ENCODE peak calls at places on chromosomes 12 and 14, in ten cellular contexts. One of them, this sample, is unnamed.

GRCh38 chr12:104737682-104738370 is 220.3 kb downstream of the SLC41A2 start:
- DNase-seq in heart right ventricle: no peak
- DNase-seq in AG04450: no peak
- DNase-seq in brain microvascular endothelial cell: no peak
- DNase-seq in pancreas: no peak
- DNase-seq in mucosa of descending colon: no peak
- DNase-seq in right lobe of liver: no peak
- DNase-seq in thyroid gland: no peak
- DNase-seq in bronchial epithelial cell: no peak
- DNase-seq in neural progenitor cell: peak; percentile 65
- DNase-seq in this sample: no peak

GRCh38 chr14:100640481-100641273 is 53.5 kb upstream of the BEGAIN start:
- DNase-seq in heart right ventricle: no peak
- DNase-seq in AG04450: no peak
- DNase-seq in brain microvascular endothelial cell: peak; percentile 78
- DNase-seq in pancreas: no peak
- DNase-seq in mucosa of descending colon: peak; percentile 59
- DNase-seq in right lobe of liver: no peak
- DNase-seq in thyroid gland: no peak
- DNase-seq in bronchial epithelial cell: no peak
- DNase-seq in neural progenitor cell: no peak
- DNase-seq in this sample: no peak

GRCh38 chr12:98453492-98453891 is 61.9 kb upstream of the TMPO start:
- DNase-seq in heart right ventricle: no peak
- DNase-seq in AG04450: no peak
- DNase-seq in brain microvascular endothelial cell: no peak
- DNase-seq in pancreas: no peak
- DNase-seq in mucosa of descending colon: no peak
- DNase-seq in right lobe of liver: no peak
- DNase-seq in thyroid gland: no peak
- DNase-seq in bronchial epithelial cell: no peak
- DNase-seq in neural progenitor cell: no peak
- DNase-seq in this sample: no peak

GRCh38 chr12:105382771-105383632 is 52.5 kb downstream of the C12orf75 start:
- DNase-seq in heart right ventricle: no peak
- DNase-seq in AG04450: peak; percentile 34
- DNase-seq in brain microvascular endothelial cell: peak; percentile 63
- DNase-seq in pancreas: peak; percentile 21
- DNase-seq in mucosa of descending colon: no peak
- DNase-seq in right lobe of liver: no peak
- DNase-seq in thyroid gland: no peak
- DNase-seq in bronchial epithelial cell: peak; percentile 61
- DNase-seq in neural progenitor cell: peak; percentile 72
- DNase-seq in this sample: peak; percentile 65

GRCh38 chr12:113724703-113725556 is 241.2 kb downstream of the RBM19 start:
- DNase-seq in heart right ventricle: no peak
- DNase-seq in AG04450: no peak
- DNase-seq in brain microvascular endothelial cell: no peak
- DNase-seq in pancreas: no peak
- DNase-seq in mucosa of descending colon: no peak
- DNase-seq in right lobe of liver: no peak
- DNase-seq in thyroid gland: no peak
- DNase-seq in bronchial epithelial cell: no peak
- DNase-seq in neural progenitor cell: no peak
- DNase-seq in this sample: no peak

GRCh38 chr12:591571-592505 is 71.4 kb downstream of the NINJ2 start:
- DNase-seq in heart right ventricle: peak; percentile 89
- DNase-seq in AG04450: no peak
- DNase-seq in brain microvascular endothelial cell: no peak
- DNase-seq in pancreas: peak; percentile 80
- DNase-seq in mucosa of descending colon: no peak
- DNase-seq in right lobe of liver: peak; percentile 65
- DNase-seq in thyroid gland: no peak
- DNase-seq in bronchial epithelial cell: no peak
- DNase-seq in neural progenitor cell: no peak
- DNase-seq in this sample: no peak

GRCh38 chr14:36863271-36863670 is 201.6 kb downstream of the PAX9 start:
- DNase-seq in heart right ventricle: no peak
- DNase-seq in AG04450: no peak
- DNase-seq in brain microvascular endothelial cell: no peak
- DNase-seq in pancreas: no peak
- DNase-seq in mucosa of descending colon: no peak
- DNase-seq in right lobe of liver: no peak
- DNase-seq in thyroid gland: no peak
- DNase-seq in bronchial epithelial cell: no peak
- DNase-seq in neural progenitor cell: no peak
- DNase-seq in this sample: no peak

GRCh38 chr12:10361084-10361483 is 28.8 kb downstream of the KLRK1 start:
- DNase-seq in heart right ventricle: no peak
- DNase-seq in AG04450: no peak
- DNase-seq in brain microvascular endothelial cell: no peak
- DNase-seq in pancreas: no peak
- DNase-seq in mucosa of descending colon: no peak
- DNase-seq in right lobe of liver: no peak
- DNase-seq in thyroid gland: no peak
- DNase-seq in bronchial epithelial cell: peak; percentile 99
- DNase-seq in neural progenitor cell: no peak
- DNase-seq in this sample: no peak

GRCh38 chr12:31029916-31030562 is 43.6 kb upstream of the DDX11 start:
- DNase-seq in heart right ventricle: peak; percentile 58
- DNase-seq in AG04450: no peak
- DNase-seq in brain microvascular endothelial cell: no peak
- DNase-seq in pancreas: no peak
- DNase-seq in mucosa of descending colon: no peak
- DNase-seq in right lobe of liver: no peak
- DNase-seq in thyroid gland: peak; percentile 79
- DNase-seq in bronchial epithelial cell: no peak
- DNase-seq in neural progenitor cell: no peak
- DNase-seq in this sample: no peak

GRCh38 chr14:91154851-91155625 is 41.2 kb downstream of the DGLUCY start:
- DNase-seq in heart right ventricle: no peak
- DNase-seq in AG04450: peak; percentile 20
- DNase-seq in brain microvascular endothelial cell: peak; percentile 67
- DNase-seq in pancreas: peak; percentile 54
- DNase-seq in mucosa of descending colon: peak; percentile 76
- DNase-seq in right lobe of liver: no peak
- DNase-seq in thyroid gland: peak; percentile 76
- DNase-seq in bronchial epithelial cell: peak; percentile 56
- DNase-seq in neural progenitor cell: no peak
- DNase-seq in this sample: no peak

GRCh38 chr12:107912421-107913004 is 138.0 kb downstream of the ASCL4 start:
- DNase-seq in heart right ventricle: peak; percentile 39
- DNase-seq in AG04450: no peak
- DNase-seq in brain microvascular endothelial cell: no peak
- DNase-seq in pancreas: peak; percentile 28
- DNase-seq in mucosa of descending colon: peak; percentile 53
- DNase-seq in right lobe of liver: peak; percentile 55
- DNase-seq in thyroid gland: peak; percentile 80
- DNase-seq in bronchial epithelial cell: peak; percentile 54
- DNase-seq in neural progenitor cell: peak; percentile 81
- DNase-seq in this sample: no peak

GRCh38 chr12:75783093-75783877 is 248.3 kb downstream of the PHLDA1 start:
- DNase-seq in heart right ventricle: peak; percentile 10
- DNase-seq in AG04450: no peak
- DNase-seq in brain microvascular endothelial cell: no peak
- DNase-seq in pancreas: no peak
- DNase-seq in mucosa of descending colon: no peak
- DNase-seq in right lobe of liver: no peak
- DNase-seq in thyroid gland: peak; percentile 88
- DNase-seq in bronchial epithelial cell: peak; percentile 47
- DNase-seq in neural progenitor cell: no peak
- DNase-seq in this sample: no peak

GRCh38 chr14:91372680-91373495 is 44.7 kb downstream of the CCDC88C start:
- DNase-seq in heart right ventricle: no peak
- DNase-seq in AG04450: no peak
- DNase-seq in brain microvascular endothelial cell: no peak
- DNase-seq in pancreas: no peak
- DNase-seq in mucosa of descending colon: no peak
- DNase-seq in right lobe of liver: no peak
- DNase-seq in thyroid gland: no peak
- DNase-seq in bronchial epithelial cell: no peak
- DNase-seq in neural progenitor cell: no peak
- DNase-seq in this sample: no peak

GRCh38 chr12:13289644-13290285 is 93.2 kb downstream of the EMP1 start:
- DNase-seq in heart right ventricle: no peak
- DNase-seq in AG04450: no peak
- DNase-seq in brain microvascular endothelial cell: no peak
- DNase-seq in pancreas: no peak
- DNase-seq in mucosa of descending colon: no peak
- DNase-seq in right lobe of liver: peak; percentile 51
- DNase-seq in thyroid gland: no peak
- DNase-seq in bronchial epithelial cell: peak; percentile 10
- DNase-seq in neural progenitor cell: no peak
- DNase-seq in this sample: no peak

GRCh38 chr14:60250318-60251035 is 1.5 kb downstream of the PPM1A start:
- DNase-seq in heart right ventricle: no peak
- DNase-seq in AG04450: no peak
- DNase-seq in brain microvascular endothelial cell: no peak
- DNase-seq in pancreas: no peak
- DNase-seq in mucosa of descending colon: no peak
- DNase-seq in right lobe of liver: no peak
- DNase-seq in thyroid gland: peak; percentile 40
- DNase-seq in bronchial epithelial cell: peak; percentile 45
- DNase-seq in neural progenitor cell: peak; percentile 39
- DNase-seq in this sample: no peak

GRCh38 chr12:100199023-100199346 is 1.6 kb upstream of the ACTR6 start:
- DNase-seq in heart right ventricle: no peak
- DNase-seq in AG04450: no peak
- DNase-seq in brain microvascular endothelial cell: no peak
- DNase-seq in pancreas: no peak
- DNase-seq in mucosa of descending colon: no peak
- DNase-seq in right lobe of liver: peak; percentile 38
- DNase-seq in thyroid gland: no peak
- DNase-seq in bronchial epithelial cell: no peak
- DNase-seq in neural progenitor cell: no peak
- DNase-seq in this sample: no peak
- H3K4me3 ChIP-seq in heart right ventricle: peak overlapping the region; percentile 84
- H3K4me3 ChIP-seq in AG04450: peak overlapping the region; percentile 87
- H3K4me3 ChIP-seq in brain microvascular endothelial cell: peak overlapping the region; percentile 91
- H3K4me3 ChIP-seq in pancreas: peak overlapping the region; percentile 82
- H3K4me3 ChIP-seq in mucosa of descending colon: peak overlapping the region; percentile 72
- H3K4me3 ChIP-seq in right lobe of liver: peak overlapping the region; percentile 88
- H3K4me3 ChIP-seq in thyroid gland: peak overlapping the region; percentile 16
- H3K4me3 ChIP-seq in bronchial epithelial cell: peak overlapping the region; percentile 56
- H3K4me3 ChIP-seq in neural progenitor cell: peak overlapping the region; percentile 91
- H3K4me3 ChIP-seq in this sample: peak overlapping the region; percentile 66

DNA sequence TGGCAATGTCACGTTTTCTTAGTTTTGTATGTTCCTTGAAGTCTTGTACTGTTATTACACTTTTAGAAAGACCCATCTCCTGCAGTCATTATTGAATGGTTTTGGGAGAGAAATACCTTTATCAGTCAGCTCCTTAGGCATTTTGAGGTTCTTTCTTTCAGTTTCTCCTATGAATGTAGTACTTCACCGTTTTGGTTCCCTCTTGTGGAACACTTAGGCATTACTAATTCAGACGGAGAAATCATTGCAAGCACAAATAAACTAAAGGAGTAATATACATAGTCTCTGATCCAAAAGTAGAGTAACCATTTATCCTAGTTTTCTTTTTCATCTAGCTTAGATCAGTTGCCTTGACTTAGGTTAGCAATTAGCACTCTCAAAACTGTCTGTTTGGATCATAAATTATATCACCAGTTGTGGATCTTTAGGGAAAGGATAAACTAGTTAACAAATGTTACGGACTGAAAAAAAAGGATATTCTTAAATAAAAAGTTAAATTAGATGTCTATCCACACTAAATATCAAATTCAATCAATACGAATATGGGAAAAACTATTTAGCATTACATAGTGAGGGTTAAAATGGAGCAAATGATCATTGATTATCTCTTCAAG is 1538.3 kb upstream of the SEL1L start:
- DNase-seq in heart right ventricle: no peak
- DNase-seq in AG04450: no peak
- DNase-seq in brain microvascular endothelial cell: no peak
- DNase-seq in pancreas: no peak
- DNase-seq in mucosa of descending colon: no peak
- DNase-seq in right lobe of liver: no peak
- DNase-seq in thyroid gland: no peak
- DNase-seq in bronchial epithelial cell: peak; percentile 52
- DNase-seq in neural progenitor cell: peak; percentile 45
- DNase-seq in this sample: peak; percentile 0
- TF ChIP-seq CTCF in heart right ventricle: no peak
- TF ChIP-seq CTCF in AG04450: peak; percentile 32
- TF ChIP-seq CTCF in brain microvascular endothelial cell: no peak
- TF ChIP-seq CTCF in pancreas: no peak
- TF ChIP-seq CTCF in mucosa of descending colon: no peak
- TF ChIP-seq CTCF in right lobe of liver: peak; percentile 30
- TF ChIP-seq CTCF in thyroid gland: no peak
- TF ChIP-seq CTCF in bronchial epithelial cell: peak; percentile 40
- TF ChIP-seq CTCF in neural progenitor cell: peak; percentile 67
- TF ChIP-seq CTCF in this sample: no peak

DNA sequence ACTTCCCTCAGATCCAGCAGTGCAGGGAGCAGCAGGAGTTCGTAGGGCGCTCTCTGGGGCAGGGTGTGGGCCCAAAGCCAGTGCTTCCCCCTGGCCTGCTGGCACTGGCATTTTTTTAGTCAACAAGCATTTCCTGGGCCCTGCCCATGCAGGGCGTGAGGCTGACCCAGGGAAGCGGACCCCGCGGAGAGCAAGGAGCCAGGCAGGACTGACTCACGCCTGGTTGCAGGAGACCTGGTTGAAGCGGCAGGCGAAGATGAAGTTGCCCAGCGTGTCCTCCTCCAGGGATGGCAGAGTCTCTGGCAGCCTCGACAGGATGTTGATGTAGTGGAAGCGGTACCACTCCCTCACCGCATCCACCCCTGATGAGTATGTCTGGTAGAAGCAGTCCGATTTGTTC is 13.5 kb downstream of the SCNN1A start:
- DNase-seq in heart right ventricle: peak; percentile 58
- DNase-seq in AG04450: no peak
- DNase-seq in brain microvascular endothelial cell: no peak
- DNase-seq in pancreas: no peak
- DNase-seq in mucosa of descending colon: peak; percentile 88
- DNase-seq in right lobe of liver: peak; percentile 87
- DNase-seq in thyroid gland: peak; percentile 69
- DNase-seq in bronchial epithelial cell: peak; percentile 85
- DNase-seq in neural progenitor cell: no peak
- DNase-seq in this sample: no peak
- H3K4me3 ChIP-seq in heart right ventricle: no peak overlapping the region
- H3K4me3 ChIP-seq in AG04450: no peak overlapping the region
- H3K4me3 ChIP-seq in brain microvascular endothelial cell: no peak overlapping the region
- H3K4me3 ChIP-seq in pancreas: no peak overlapping the region
- H3K4me3 ChIP-seq in mucosa of descending colon: no peak overlapping the region
- H3K4me3 ChIP-seq in right lobe of liver: peak overlapping the region; percentile 6
- H3K4me3 ChIP-seq in thyroid gland: no peak overlapping the region
- H3K4me3 ChIP-seq in bronchial epithelial cell: no peak overlapping the region
- H3K4me3 ChIP-seq in neural progenitor cell: no peak overlapping the region
- H3K4me3 ChIP-seq in this sample: no peak overlapping the region

DNA sequence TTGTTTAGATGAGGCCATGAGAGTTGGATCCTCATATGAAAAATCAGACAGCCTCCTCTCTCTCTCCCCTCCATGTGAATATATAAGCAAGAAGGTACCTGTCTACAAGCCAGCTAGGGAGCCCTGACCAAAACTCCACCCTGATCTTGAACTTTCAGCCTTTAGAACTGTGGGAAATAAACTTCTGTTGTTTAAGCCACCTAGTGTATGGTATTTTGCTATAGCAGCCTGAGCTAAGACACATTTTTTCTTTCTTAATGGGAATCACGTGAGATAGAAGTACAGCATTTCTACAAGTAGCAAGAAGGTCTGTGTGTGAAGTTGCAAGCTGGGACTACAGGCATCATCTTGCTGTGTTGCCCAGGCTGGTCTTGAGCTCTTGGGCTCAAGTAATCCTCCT is 16.3 kb upstream of the ABHD12B start:
- DNase-seq in heart right ventricle: no peak
- DNase-seq in AG04450: no peak
- DNase-seq in brain microvascular endothelial cell: no peak
- DNase-seq in pancreas: no peak
- DNase-seq in mucosa of descending colon: no peak
- DNase-seq in right lobe of liver: no peak
- DNase-seq in thyroid gland: no peak
- DNase-seq in bronchial epithelial cell: no peak
- DNase-seq in neural progenitor cell: no peak
- DNase-seq in this sample: no peak
- TF ChIP-seq CTCF in heart right ventricle: no peak
- TF ChIP-seq CTCF in AG04450: peak; percentile 31
- TF ChIP-seq CTCF in brain microvascular endothelial cell: peak; percentile 17
- TF ChIP-seq CTCF in pancreas: no peak
- TF ChIP-seq CTCF in mucosa of descending colon: no peak
- TF ChIP-seq CTCF in right lobe of liver: no peak
- TF ChIP-seq CTCF in thyroid gland: no peak
- TF ChIP-seq CTCF in bronchial epithelial cell: no peak
- TF ChIP-seq CTCF in neural progenitor cell: no peak
- TF ChIP-seq CTCF in this sample: no peak

This sample was measured in HFF-Myc.